ENCODE peak calls at places on chromosomes 4 and X, in six cellular contexts. One of them, this sample, is unnamed.

GRCh38 chrX:123993904-123994635 is 32.6 kb downstream of the STAG2 start:
- DNase-seq in PC-9: no peak
- DNase-seq in NCI-H2081: no peak
- DNase-seq in EL: no peak
- DNase-seq in iPS-NIHi11: no peak
- DNase-seq in KBM-7: no peak
- DNase-seq in this sample: no peak

GRCh38 chr4:25879991-25880641 is 17.3 kb upstream of the SEL1L3 start:
- DNase-seq in PC-9: no peak
- DNase-seq in NCI-H2081: no peak
- DNase-seq in KBM-7: no peak
- DNase-seq in iPS-NIHi11: no peak
- DNase-seq in EL: no peak
- DNase-seq in this sample: no peak

GRCh38 chrX:149044471-149044870 is 460.6 kb downstream of the IDS start:
- DNase-seq in iPS-NIHi11: no peak
- DNase-seq in PC-9: no peak
- DNase-seq in NCI-H2081: no peak
- DNase-seq in KBM-7: no peak
- DNase-seq in EL: no peak
- DNase-seq in this sample: no peak

GRCh38 chrX:84197550-84197949 is 9.6 kb upstream of the RPS6KA6 start:
- DNase-seq in EL: no peak
- DNase-seq in NCI-H2081: no peak
- DNase-seq in KBM-7: no peak
- DNase-seq in iPS-NIHi11: no peak
- DNase-seq in PC-9: no peak
- DNase-seq in this sample: no peak

GRCh38 chrX:87961471-87961870 is 443.9 kb downstream of the KLHL4 start:
- DNase-seq in PC-9: no peak
- DNase-seq in NCI-H2081: peak; percentile 87
- DNase-seq in iPS-NIHi11: peak; percentile 1
- DNase-seq in KBM-7: no peak
- DNase-seq in EL: no peak
- DNase-seq in this sample: no peak

GRCh38 chrX:9682456-9682855 is 83.2 kb downstream of the GPR143 start:
- DNase-seq in KBM-7: no peak
- DNase-seq in NCI-H2081: no peak
- DNase-seq in iPS-NIHi11: peak; percentile 14
- DNase-seq in EL: peak; percentile 4
- DNase-seq in PC-9: no peak
- DNase-seq in this sample: no peak

GRCh38 chr4:58261526-58261925 is 1151.3 kb upstream of the IGFBP7 start:
- DNase-seq in NCI-H2081: no peak
- DNase-seq in PC-9: no peak
- DNase-seq in EL: no peak
- DNase-seq in iPS-NIHi11: no peak
- DNase-seq in KBM-7: no peak
- DNase-seq in this sample: no peak

GRCh38 chrX:8879750-8880149 is 78.6 kb upstream of the FAM9A start:
- DNase-seq in iPS-NIHi11: peak; percentile 34
- DNase-seq in EL: peak; percentile 21
- DNase-seq in PC-9: peak; percentile 24
- DNase-seq in KBM-7: peak; percentile 33
- DNase-seq in NCI-H2081: no peak
- DNase-seq in this sample: no peak

GRCh38 chr4:37971202-37971601 is 11.0 kb downstream of the PTTG2 start:
- DNase-seq in NCI-H2081: no peak
- DNase-seq in iPS-NIHi11: no peak
- DNase-seq in PC-9: no peak
- DNase-seq in KBM-7: no peak
- DNase-seq in EL: no peak
- DNase-seq in this sample: no peak

GRCh38 chrX:40550069-40550468 is 30.7 kb upstream of the ATP6AP2 start:
- DNase-seq in iPS-NIHi11: no peak
- DNase-seq in NCI-H2081: peak; percentile 68
- DNase-seq in EL: no peak
- DNase-seq in KBM-7: no peak
- DNase-seq in PC-9: no peak
- DNase-seq in this sample: no peak

GRCh38 chrX:10360121-10360520 is 203.3 kb downstream of the CLCN4 start:
- DNase-seq in PC-9: no peak
- DNase-seq in EL: no peak
- DNase-seq in NCI-H2081: peak; percentile 45
- DNase-seq in KBM-7: no peak
- DNase-seq in iPS-NIHi11: no peak
- DNase-seq in this sample: no peak

GRCh38 chr4:150039790-150040189 is 38.5 kb upstream of the DCLK2 start:
- DNase-seq in PC-9: no peak
- DNase-seq in NCI-H2081: peak; percentile 37
- DNase-seq in iPS-NIHi11: no peak
- DNase-seq in EL: no peak
- DNase-seq in KBM-7: no peak
- DNase-seq in this sample: no peak

GRCh38 chr4:101695176-101695575 is 95.4 kb upstream of the BANK1 start:
- DNase-seq in iPS-NIHi11: no peak
- DNase-seq in NCI-H2081: no peak
- DNase-seq in EL: peak; percentile 19
- DNase-seq in KBM-7: no peak
- DNase-seq in PC-9: no peak
- DNase-seq in this sample: no peak

GRCh38 chrX:109848451-109849050 is 115.5 kb upstream of the ACSL4 start:
- DNase-seq in EL: no peak
- DNase-seq in iPS-NIHi11: peak; percentile 14
- DNase-seq in KBM-7: peak; percentile 93
- DNase-seq in NCI-H2081: no peak
- DNase-seq in PC-9: no peak
- DNase-seq in this sample: no peak